ENCODE peak calls at places on chromosomes 6 and 20, in six cellular contexts. B, M, I, O, X and D are unnamed samples.

GRCh38 chr6:108957221-108957620 is 109.0 kb downstream of the ARMC2 start:
- DNase-seq in M (no peak), X (no peak), I (no peak), B (no peak), O (no peak), D (no peak)

GRCh38 chr20:33660035-33660684 is 2.0 kb upstream of the C20orf144 start:
- DNase-seq in O (no peak), X (no peak), M (no peak), B (no peak), I (no peak), D (no peak)

GRCh38 chr20:49821850-49822249 is 9.2 kb downstream of the SLC9A8 start:
- DNase-seq in M (peak; percentile 52), B (no peak), X (no peak), O (peak; percentile 28), I (no peak), D (peak; percentile 59)

GRCh38 chr20:44279228-44279627 is 31.8 kb downstream of the FITM2 start:
- DNase-seq in I (no peak), B (peak; percentile 13), O (no peak), X (no peak), M (peak; percentile 98), D (peak; percentile 81)

GRCh38 chr6:128807577-128807976 is 75.4 kb upstream of the LAMA2 start:
- DNase-seq in B (peak; percentile 50), M (peak; percentile 58), I (no peak), X (no peak), O (no peak), D (peak; percentile 37)

GRCh38 chr6:1382883-1383728 is 6.3 kb upstream of the FOXF2 start:
- DNase-seq in B (no peak), X (no peak), O (no peak), I (no peak), M (no peak), D (no peak)

GRCh38 chr6:158377866-158378265 is 65.6 kb downstream of the TULP4 start:
- DNase-seq in B (no peak), M (peak; percentile 21), I (no peak), O (no peak), X (no peak), D (peak; percentile 77)

GRCh38 chr20:44136579-44136978 is 50.4 kb downstream of the JPH2 start:
- DNase-seq in M (no peak), B (no peak), I (no peak), O (no peak), X (no peak), D (no peak)

GRCh38 chr20:23245553-23246128 is 105.0 kb upstream of the NXT1 start:
- DNase-seq in O (peak; percentile 25), M (peak; percentile 28), X (no peak), I (no peak), B (no peak), D (peak; percentile 43)

GRCh38 chr6:164928041-164928321 is 381.4 kb downstream of the C6orf118 start:
- DNase-seq in M (no peak), O (no peak), B (no peak), I (no peak), X (no peak), D (no peak)

GRCh38 chr6:114739656-114740055 is 396.8 kb upstream of the HS3ST5 start:
- DNase-seq in M (no peak), I (no peak), O (no peak), B (no peak), X (no peak), D (peak; percentile 17)

GRCh38 chr6:140623498-140623897 is 1249.0 kb upstream of the CITED2 start:
- DNase-seq in O (no peak), M (peak; percentile 83), X (no peak), I (no peak), B (peak; percentile 89), D (peak; percentile 57)

GRCh38 chr20:59518881-59519706 is 85.2 kb upstream of the PHACTR3 start:
- DNase-seq in X (peak; percentile 10), I (no peak), B (peak; percentile 21), O (no peak), M (peak; percentile 69), D (peak; percentile 62)

GRCh38 chr6:33299237-33299944 is 649 bp upstream of the RGL2 start:
- DNase-seq in I (peak; percentile 87), X (peak; percentile 94), M (peak; percentile 96), O (peak; percentile 88), B (peak; percentile 83), D (peak; percentile 93)

GRCh38 chr6:159252955-159253508 is 83.8 kb downstream of the FNDC1 start:
- DNase-seq in I (no peak), B (peak; percentile 29), X (no peak), O (no peak), M (peak; percentile 51), D (peak; percentile 74)

GRCh38 chr6:30979076-30979475 is 4.4 kb upstream of the MUC21 start:
- DNase-seq in M (no peak), X (no peak), I (no peak), B (no peak), O (no peak), D (no peak)

GRCh38 chr6:151763303-151763702 is 44.2 kb upstream of the ESR1 start:
- DNase-seq in X (no peak), O (no peak), B (no peak), I (no peak), M (peak; percentile 25), D (peak; percentile 76)

GRCh38 chr6:19603716-19604115 is 233.5 kb upstream of the ID4 start:
- DNase-seq in I (no peak), M (no peak), B (no peak), X (no peak), O (no peak), D (no peak)